ENCODE peak calls at places on chromosomes 16 and 17, in six cellular contexts. One of them, this sample, is unnamed.
A peak's percentile ranks its signal among the peaks of the same experiment; 100 is the strongest.

GRCh38 chr16:58499615-58500328 is at the start of gene NDRG4:
- DNase-seq in upper lobe of right lung: no peak
- DNase-seq in Peyer's patch: peak; percentile 58
- DNase-seq in fibroblast of lung: peak; percentile 80
- DNase-seq in IMR-90: peak; percentile 87
- DNase-seq in left ventricle myocardium inferior: no peak
- DNase-seq in this sample: no peak

GRCh38 chr16:3503513-3503912 is 2.7 kb downstream of the CLUAP1 start:
- DNase-seq in upper lobe of right lung: peak; percentile 37
- DNase-seq in Peyer's patch: no peak
- DNase-seq in fibroblast of lung: no peak
- DNase-seq in IMR-90: no peak
- DNase-seq in left ventricle myocardium inferior: no peak
- DNase-seq in this sample: peak; percentile 46

GRCh38 chr16:55668337-55669281 is 12.8 kb downstream of the SLC6A2 start:
- DNase-seq in upper lobe of right lung: no peak
- DNase-seq in Peyer's patch: no peak
- DNase-seq in fibroblast of lung: no peak
- DNase-seq in IMR-90: peak; percentile 5
- DNase-seq in left ventricle myocardium inferior: no peak
- DNase-seq in this sample: no peak

GRCh38 chr17:57957120-57957850 is 2.1 kb upstream of the CUEDC1 start:
- DNase-seq in upper lobe of right lung: peak; percentile 51
- DNase-seq in Peyer's patch: no peak
- DNase-seq in fibroblast of lung: no peak
- DNase-seq in IMR-90: no peak
- DNase-seq in left ventricle myocardium inferior: no peak
- DNase-seq in this sample: no peak

GRCh38 chr16:19858654-19859018 is 26.0 kb downstream of the GPRC5B start:
- DNase-seq in upper lobe of right lung: no peak
- DNase-seq in Peyer's patch: no peak
- DNase-seq in fibroblast of lung: no peak
- DNase-seq in IMR-90: no peak
- DNase-seq in left ventricle myocardium inferior: no peak
- DNase-seq in this sample: no peak

GRCh38 chr17:9456265-9456664 is 119.4 kb downstream of the STX8 start:
- DNase-seq in upper lobe of right lung: no peak
- DNase-seq in Peyer's patch: no peak
- DNase-seq in fibroblast of lung: peak; percentile 7
- DNase-seq in IMR-90: no peak
- DNase-seq in left ventricle myocardium inferior: peak; percentile 26
- DNase-seq in this sample: no peak

GRCh38 chr17:65279456-65279855 is 142.3 kb downstream of the RGS9 start:
- DNase-seq in upper lobe of right lung: no peak
- DNase-seq in Peyer's patch: no peak
- DNase-seq in fibroblast of lung: no peak
- DNase-seq in IMR-90: no peak
- DNase-seq in left ventricle myocardium inferior: no peak
- DNase-seq in this sample: no peak

GRCh38 chr17:65556014-65556909 is 5.2 kb downstream of the AXIN2 start:
- DNase-seq in upper lobe of right lung: peak; percentile 95
- DNase-seq in Peyer's patch: peak; percentile 93
- DNase-seq in fibroblast of lung: peak; percentile 70
- DNase-seq in IMR-90: peak; percentile 50
- DNase-seq in left ventricle myocardium inferior: peak; percentile 75
- DNase-seq in this sample: peak; percentile 93

GRCh38 chr17:4900231-4901107 is 1.1 kb downstream of the C17orf107 start:
- DNase-seq in upper lobe of right lung: peak; percentile 75
- DNase-seq in Peyer's patch: no peak
- DNase-seq in fibroblast of lung: no peak
- DNase-seq in IMR-90: no peak
- DNase-seq in left ventricle myocardium inferior: no peak
- DNase-seq in this sample: peak; percentile 35

GRCh38 chr17:77879896-77880280 is 78.6 kb upstream of the TNRC6C start:
- DNase-seq in upper lobe of right lung: no peak
- DNase-seq in Peyer's patch: no peak
- DNase-seq in fibroblast of lung: no peak
- DNase-seq in IMR-90: no peak
- DNase-seq in left ventricle myocardium inferior: no peak
- DNase-seq in this sample: no peak

GRCh38 chr16:75837681-75838080 is 111.4 kb upstream of the CPHXL start:
- DNase-seq in upper lobe of right lung: no peak
- DNase-seq in Peyer's patch: no peak
- DNase-seq in fibroblast of lung: no peak
- DNase-seq in IMR-90: no peak
- DNase-seq in left ventricle myocardium inferior: no peak
- DNase-seq in this sample: no peak
- H3K27me3 ChIP-seq in upper lobe of right lung: no peaks in the 10 kb centered on the region
- H3K27me3 ChIP-seq in Peyer's patch: no peaks in the 10 kb centered on the region
- H3K27me3 ChIP-seq in fibroblast of lung: no peaks in the 10 kb centered on the region
- H3K27me3 ChIP-seq in IMR-90: no peaks in the 10 kb centered on the region
- H3K27me3 ChIP-seq in left ventricle myocardium inferior: no peaks in the 10 kb centered on the region
- H3K27me3 ChIP-seq in this sample: peaks cover 8% of the 10 kb centered on the region

DNA sequence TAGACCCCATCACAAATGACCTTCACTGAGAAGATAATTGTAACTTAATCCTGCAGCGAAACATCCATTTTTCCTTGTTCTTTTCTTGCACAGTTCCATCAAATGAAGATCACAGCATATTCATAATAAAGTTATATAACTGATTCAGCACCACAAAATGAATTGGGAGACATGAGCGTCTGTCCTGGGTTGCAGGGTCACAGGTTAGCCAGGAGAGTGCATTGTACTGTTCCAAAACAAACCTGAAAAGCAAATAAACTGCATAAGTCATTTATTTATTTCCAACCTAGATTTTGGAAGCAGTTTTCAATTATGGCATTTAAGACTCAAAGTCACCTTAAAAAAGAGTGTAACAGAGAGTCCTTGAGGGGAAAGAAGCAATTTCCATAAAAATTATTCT is 18.6 kb upstream of the INTS2 start:
- DNase-seq in upper lobe of right lung: no peak
- DNase-seq in Peyer's patch: no peak
- DNase-seq in fibroblast of lung: no peak
- DNase-seq in IMR-90: no peak
- DNase-seq in left ventricle myocardium inferior: no peak
- DNase-seq in this sample: no peak
- TF ChIP-seq CTCF in upper lobe of right lung: no peak
- TF ChIP-seq CTCF in Peyer's patch: no peak
- TF ChIP-seq CTCF in fibroblast of lung: no peak
- TF ChIP-seq CTCF in IMR-90: no peak
- TF ChIP-seq CTCF in left ventricle myocardium inferior: no peak
- TF ChIP-seq CTCF in this sample: no peak

GRCh38 chr17:43132117-43132516 is 7.0 kb upstream of the BRCA1 start:
- DNase-seq in upper lobe of right lung: no peak
- DNase-seq in Peyer's patch: no peak
- DNase-seq in fibroblast of lung: no peak
- DNase-seq in IMR-90: no peak
- DNase-seq in left ventricle myocardium inferior: no peak
- DNase-seq in this sample: no peak

GRCh38 chr17:43125133-43125966 is at the start of gene BRCA1:
- DNase-seq in upper lobe of right lung: peak; percentile 92
- DNase-seq in Peyer's patch: peak; percentile 90
- DNase-seq in fibroblast of lung: peak; percentile 99
- DNase-seq in IMR-90: peak; percentile 99
- DNase-seq in left ventricle myocardium inferior: peak; percentile 85
- DNase-seq in this sample: peak; percentile 89

GRCh38 chr17:43126911-43127290 is 1.7 kb upstream of the BRCA1 start:
- DNase-seq in upper lobe of right lung: peak; percentile 67
- DNase-seq in Peyer's patch: no peak
- DNase-seq in fibroblast of lung: no peak
- DNase-seq in IMR-90: no peak
- DNase-seq in left ventricle myocardium inferior: no peak
- DNase-seq in this sample: no peak

GRCh38 chr17:43125967-43126910 is 1.1 kb upstream of the BRCA1 start:
- DNase-seq in upper lobe of right lung: no peak
- DNase-seq in Peyer's patch: no peak
- DNase-seq in fibroblast of lung: peak; percentile 6
- DNase-seq in IMR-90: no peak
- DNase-seq in left ventricle myocardium inferior: no peak
- DNase-seq in this sample: no peak

GRCh38 chr17:43129671-43130010 is 4.5 kb upstream of the BRCA1 start:
- DNase-seq in upper lobe of right lung: no peak
- DNase-seq in Peyer's patch: no peak
- DNase-seq in fibroblast of lung: no peak
- DNase-seq in IMR-90: no peak
- DNase-seq in left ventricle myocardium inferior: no peak
- DNase-seq in this sample: no peak
- H3K27me3 ChIP-seq in upper lobe of right lung: no peaks in the 10 kb centered on the region
- H3K27me3 ChIP-seq in Peyer's patch: no peaks in the 10 kb centered on the region
- H3K27me3 ChIP-seq in fibroblast of lung: no peaks in the 10 kb centered on the region
- H3K27me3 ChIP-seq in IMR-90: no peaks in the 10 kb centered on the region
- H3K27me3 ChIP-seq in left ventricle myocardium inferior: no peaks in the 10 kb centered on the region
- H3K27me3 ChIP-seq in this sample: no peaks in the 10 kb centered on the region

GRCh38 chr16:88429387-88430184 is 23.5 kb upstream of the ZFPM1 start:
- DNase-seq in upper lobe of right lung: no peak
- DNase-seq in Peyer's patch: no peak
- DNase-seq in fibroblast of lung: no peak
- DNase-seq in IMR-90: no peak
- DNase-seq in left ventricle myocardium inferior: no peak
- DNase-seq in this sample: no peak

GRCh38 chr16:88428156-88428555 is 24.9 kb upstream of the ZFPM1 start:
- DNase-seq in upper lobe of right lung: no peak
- DNase-seq in Peyer's patch: no peak
- DNase-seq in fibroblast of lung: no peak
- DNase-seq in IMR-90: no peak
- DNase-seq in left ventricle myocardium inferior: no peak
- DNase-seq in this sample: no peak

GRCh38 chr16:88430185-88430523 is 22.9 kb upstream of the ZFPM1 start:
- DNase-seq in upper lobe of right lung: no peak
- DNase-seq in Peyer's patch: no peak
- DNase-seq in fibroblast of lung: no peak
- DNase-seq in IMR-90: no peak
- DNase-seq in left ventricle myocardium inferior: no peak
- DNase-seq in this sample: no peak

GRCh38 chr16:88427376-88427775 is 25.7 kb upstream of the ZFPM1 start:
- DNase-seq in upper lobe of right lung: no peak
- DNase-seq in Peyer's patch: no peak
- DNase-seq in fibroblast of lung: no peak
- DNase-seq in IMR-90: no peak
- DNase-seq in left ventricle myocardium inferior: no peak
- DNase-seq in this sample: no peak

DNA sequence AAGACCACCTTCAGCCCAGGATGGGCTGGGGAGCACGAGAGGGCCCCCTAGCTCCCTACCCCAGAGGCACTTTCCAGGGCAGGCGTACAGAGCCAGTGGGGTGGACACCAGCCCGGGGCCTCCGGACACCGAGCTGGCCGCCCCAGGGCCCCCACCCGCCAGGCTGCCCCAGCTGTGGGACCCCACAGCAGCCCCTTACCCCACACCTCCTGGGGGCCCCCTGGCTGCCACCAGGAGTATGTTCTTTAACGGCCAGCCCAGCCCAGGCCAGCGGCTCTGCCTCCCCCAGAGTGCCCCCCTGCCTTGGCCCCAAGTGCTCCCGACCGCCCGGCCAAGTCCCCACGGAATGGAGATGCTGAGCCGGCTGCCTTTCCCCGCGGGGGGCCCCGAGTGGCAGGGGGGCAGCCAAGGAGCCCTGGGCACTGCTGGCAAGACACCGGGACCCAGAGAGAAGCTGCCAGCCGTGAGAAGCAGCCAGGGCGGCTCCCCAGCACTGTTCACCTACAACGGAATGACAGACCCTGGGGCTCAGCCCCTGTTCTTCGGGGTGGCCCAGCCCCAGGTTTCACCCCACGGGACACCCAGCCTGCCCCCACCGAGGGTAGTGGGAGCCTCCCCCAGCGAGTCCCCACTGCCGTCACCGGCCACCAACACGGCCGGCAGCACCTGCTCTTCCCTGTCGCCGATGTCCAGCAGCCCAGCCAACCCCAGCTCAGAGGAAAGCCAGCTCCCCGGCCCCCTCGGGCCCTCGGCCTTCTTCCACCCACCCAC is 24.3 kb upstream of the ZFPM1 start:
- DNase-seq in upper lobe of right lung: no peak
- DNase-seq in Peyer's patch: no peak
- DNase-seq in fibroblast of lung: no peak
- DNase-seq in IMR-90: no peak
- DNase-seq in left ventricle myocardium inferior: no peak
- DNase-seq in this sample: no peak
- TF ChIP-seq CTCF in upper lobe of right lung: no peak
- TF ChIP-seq CTCF in Peyer's patch: no peak
- TF ChIP-seq CTCF in fibroblast of lung: no peak
- TF ChIP-seq CTCF in IMR-90: no peak
- TF ChIP-seq CTCF in left ventricle myocardium inferior: no peak
- TF ChIP-seq CTCF in this sample: no peak

DNA sequence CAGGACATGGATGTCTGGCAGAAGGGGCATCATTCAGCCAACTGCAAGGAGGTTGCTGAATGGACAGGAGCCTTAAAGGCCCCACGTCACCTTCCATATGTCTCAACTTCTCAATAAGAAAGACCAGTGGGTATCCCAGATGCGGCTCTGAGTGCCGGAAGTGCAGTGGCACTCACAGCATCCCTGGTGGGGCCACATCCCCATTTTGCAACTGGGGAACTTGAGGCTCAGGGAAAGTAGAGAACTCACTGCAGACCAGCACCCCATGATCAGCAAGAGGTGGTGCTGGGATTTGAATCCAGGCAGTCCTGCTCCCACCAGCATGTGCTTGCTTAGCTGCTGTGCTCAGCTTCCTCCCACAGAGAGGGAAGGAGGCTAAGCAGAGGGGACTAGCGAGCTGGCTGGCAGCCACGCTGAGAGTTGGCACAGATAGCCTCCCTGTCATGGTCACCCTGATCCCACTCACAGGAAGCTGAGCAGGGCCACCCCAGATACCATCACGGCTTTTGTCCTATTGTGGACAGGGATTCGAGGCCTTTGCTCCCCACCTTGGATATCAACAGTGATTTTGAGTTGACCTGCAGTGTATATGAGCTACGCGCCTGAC is 294.2 kb upstream of the FOXF1 start:
- DNase-seq in upper lobe of right lung: no peak
- DNase-seq in Peyer's patch: peak; percentile 43
- DNase-seq in fibroblast of lung: no peak
- DNase-seq in IMR-90: no peak
- DNase-seq in left ventricle myocardium inferior: no peak
- DNase-seq in this sample: no peak
- H3K27me3 ChIP-seq in upper lobe of right lung: no peaks in the 10 kb centered on the region
- H3K27me3 ChIP-seq in Peyer's patch: no peaks in the 10 kb centered on the region
- H3K27me3 ChIP-seq in fibroblast of lung: no peaks in the 10 kb centered on the region
- H3K27me3 ChIP-seq in IMR-90: no peaks in the 10 kb centered on the region
- H3K27me3 ChIP-seq in left ventricle myocardium inferior: peaks cover 56% of the 10 kb centered on the region
- H3K27me3 ChIP-seq in this sample: peaks cover 2% of the 10 kb centered on the region

GRCh38 chr17:38507436-38507835 is 79.2 kb downstream of the ARHGAP23 start:
- DNase-seq in upper lobe of right lung: no peak
- DNase-seq in Peyer's patch: no peak
- DNase-seq in fibroblast of lung: no peak
- DNase-seq in IMR-90: no peak
- DNase-seq in left ventricle myocardium inferior: no peak
- DNase-seq in this sample: no peak
- TF ChIP-seq CTCF in upper lobe of right lung: no peak
- TF ChIP-seq CTCF in Peyer's patch: no peak
- TF ChIP-seq CTCF in fibroblast of lung: no peak
- TF ChIP-seq CTCF in IMR-90: no peak
- TF ChIP-seq CTCF in left ventricle myocardium inferior: no peak
- TF ChIP-seq CTCF in this sample: no peak